ENCODE peak calls at places on chromosome 19, in ten cellular contexts. R is stimulated activated CD4-positive, alpha-beta T cell treated with anti-CD3 and anti-CD28 coated beads, Interleukin-1b, Interleukin-23, amount 100 ng/mL, for 4 hours; E is NCI-H1417 treated with DMSO at 0.1 percent for 48 hours; O is EH; F is activated CD4-positive, CD25-positive, alpha-beta regulatory T cell treated with anti-CD3 and anti-CD28 coated beads, Interleukin-2, amount 50 U/mL, for 16 hours; L is nephron progenitor cell; N is amniotic epithelial cell; Z is astrocyte of the spinal cord; B is SK-N-DZ; Y is aorta. K is an unnamed sample.

GRCh38 chr19:51096473-51097165 is 11.6 kb downstream of the CTU1 start:
- DNase-seq in R (no peak), E (no peak), O (no peak), F (no peak), L (no peak), N (no peak), Z (no peak), B (no peak), Y (no peak), K (no peak)

GRCh38 chr19:41223431-41224234 is 4.6 kb downstream of the AXL start:
- DNase-seq in R (no peak), E (no peak), O (peak), F (no peak), L (peak), N (peak), Z (peak), B (no peak), Y (peak), K (no peak)

GRCh38 chr19:7862413-7862951 is 11.7 kb downstream of the PRR36 start:
- DNase-seq in R (peak), E (no peak), O (peak), F (peak), L (peak), N (peak), Z (peak), B (peak), Y (no peak), K (no peak)

GRCh38 chr19:13717194-13717643 is 47.1 kb upstream of the MRI1 start:
- DNase-seq in R (no peak), E (no peak), O (peak), F (no peak), L (no peak), N (no peak), Z (no peak), B (no peak), Y (no peak), K (no peak)

GRCh38 chr19:4362871-4363545 is 19.6 kb downstream of the MPND start:
- DNase-seq in R (no peak), E (no peak), O (no peak), F (no peak), L (no peak), N (no peak), Z (no peak), B (no peak), Y (no peak), K (no peak)

GRCh38 chr19:28046932-28047331 is 1166.0 kb downstream of the UQCRFS1 start:
- DNase-seq in R (no peak), E (no peak), O (no peak), F (no peak), L (no peak), N (no peak), Z (no peak), B (no peak), Y (no peak), K (no peak)

GRCh38 chr19:48480151-48480475 is 10.9 kb downstream of the CYTH2 start:
- DNase-seq in R (peak), E (no peak), O (peak), F (no peak), L (no peak), N (no peak), Z (peak), B (no peak), Y (peak), K (peak)

GRCh38 chr19:35458821-35459391 is 10.8 kb downstream of the FFAR2 start:
- DNase-seq in R (no peak), E (no peak), O (no peak), F (no peak), L (no peak), N (no peak), Z (no peak), B (no peak), Y (no peak), K (no peak)

GRCh38 chr19:32066056-32066455 is 279.4 kb upstream of the ZNF507 start:
- DNase-seq in R (no peak), E (no peak), O (no peak), F (no peak), L (no peak), N (no peak), Z (no peak), B (no peak), Y (no peak), K (no peak)

GRCh38 chr19:47725759-47726401 is 12.7 kb downstream of the EHD2 start:
- DNase-seq in R (no peak), E (no peak), O (no peak), F (no peak), L (no peak), N (peak), Z (no peak), B (no peak), Y (no peak), K (no peak)

GRCh38 chr19:34808566-34808965 is 35.6 kb upstream of the ZNF599 start:
- DNase-seq in R (no peak), E (no peak), O (peak), F (no peak), L (no peak), N (peak), Z (peak), B (no peak), Y (no peak), K (no peak)

GRCh38 chr19:53881482-53882390 is at the start of gene PRKCG:
- DNase-seq in R (peak), E (no peak), O (no peak), F (no peak), L (peak), N (no peak), Z (no peak), B (peak), Y (peak), K (no peak)